ENCODE peak calls at places on chromosomes 12 and 14, in five cellular contexts. Q is HepG2, P is A549, C is H1, J is K562. D is an unnamed sample.

GRCh38 chr12:43662736-43663135 is 95.9 kb downstream of the PUS7L start:
- DNase-seq in C (no peak), Q (no peak), P (no peak), J (no peak), D (no peak)

GRCh38 chr12:104686196-104686595 is 229.4 kb downstream of the CHST11 start:
- DNase-seq in C (no peak), P (peak), J (no peak), Q (no peak), D (no peak)

GRCh38 chr14:75821828-75822521 is 159.8 kb downstream of the TGFB3 start:
- DNase-seq in P (no peak), Q (no peak), J (no peak), C (no peak), D (no peak)

GRCh38 chr12:19808371-19808770 is 369.1 kb downstream of the AEBP2 start:
- DNase-seq in Q (no peak), J (no peak), P (no peak), C (no peak), D (no peak)

GRCh38 chr12:105921872-105922669 is 216.7 kb downstream of the NUAK1 start:
- DNase-seq in Q (no peak), P (no peak), C (no peak), J (no peak), D (no peak)

GRCh38 chr14:68691031-68691864 is 101.6 kb downstream of the ZFP36L1 start:
- DNase-seq in C (peak), J (peak), P (no peak), Q (no peak), D (no peak)

GRCh38 chr14:106879241-106879640 is 1352.9 kb downstream of the TMEM121 start:
- DNase-seq in C (peak), Q (peak), P (peak), J (peak), D (no peak)

GRCh38 chr12:9673404-9674225 is 4.1 kb downstream of the CLEC2D start:
- DNase-seq in C (no peak), P (peak), J (peak), Q (peak), D (no peak)

GRCh38 chr14:38073641-38074040 is 134.1 kb upstream of the SSTR1 start:
- DNase-seq in C (no peak), J (no peak), Q (no peak), P (no peak), D (no peak)

GRCh38 chr14:61523751-61524150 is 171.6 kb upstream of the HIF1A start:
- DNase-seq in C (no peak), Q (no peak), J (no peak), P (no peak), D (no peak)

GRCh38 chr12:97016163-97016562 is 109.1 kb downstream of the NEDD1 start:
- DNase-seq in P (no peak), J (no peak), C (no peak), Q (no peak), D (no peak)

GRCh38 chr12:131364903-131365820 is 345.7 kb upstream of the SFSWAP start:
- DNase-seq in P (no peak), Q (no peak), J (no peak), C (no peak), D (no peak)

GRCh38 chr14:35078082-35078481 is 32.0 kb downstream of the FAM177A1 start:
- DNase-seq in Q (peak), C (no peak), J (no peak), P (no peak), D (no peak)

GRCh38 chr12:97568336-97569180 is 106.0 kb downstream of the RMST start:
- DNase-seq in C (no peak), J (no peak), Q (peak), P (peak), D (no peak)

GRCh38 chr12:20883288-20883687 is 72.8 kb downstream of the SLCO1B3 start:
- DNase-seq in P (no peak), Q (no peak), J (no peak), C (no peak), D (no peak)

GRCh38 chr12:85663631-85664030 is 172.6 kb downstream of the RASSF9 start:
- DNase-seq in Q (no peak), P (no peak), C (no peak), J (no peak), D (no peak)

GRCh38 chr12:1594295-1595025 is at the start of gene FBXL14:
- DNase-seq in J (peak), Q (peak), C (peak), P (peak), D (no peak)

GRCh38 chr12:81758421-81759214 is 532 bp downstream of the PPFIA2 start:
- DNase-seq in C (peak), P (no peak), J (no peak), Q (no peak), D (no peak)

GRCh38 chr12:87982208-87982607 is 47.0 kb downstream of the C12orf50 start:
- DNase-seq in P (no peak), J (no peak), C (no peak), Q (no peak), D (no peak)

GRCh38 chr12:51246254-51246853 is 7.7 kb downstream of the DAZAP2 start:
- DNase-seq in Q (no peak), C (no peak), J (peak), P (no peak), D (no peak)

GRCh38 chr12:113135178-113136127 is at the start of gene RASAL1:
- DNase-seq in P (peak), C (peak), J (peak), Q (peak), D (no peak)

GRCh38 chr14:76918751-76919421 is 92.7 kb downstream of the LRRC74A start:
- DNase-seq in P (peak), Q (peak), J (peak), C (no peak), D (no peak)

GRCh38 chr12:92142251-92142896 is 3.3 kb downstream of the BTG1 start:
- DNase-seq in P (no peak), J (no peak), Q (no peak), C (no peak), D (no peak)

GRCh38 chr14:77580964-77581505 is 35.4 kb downstream of the SPTLC2 start:
- DNase-seq in P (no peak), C (no peak), Q (no peak), J (no peak), D (peak)

GRCh38 chr14:75259510-75259855 is 19.1 kb upstream of the FOS start:
- DNase-seq in J (no peak), C (no peak), P (peak), Q (no peak), D (no peak)

GRCh38 chr14:59126714-59127436 is 61.6 kb upstream of the DAAM1 start:
- DNase-seq in J (peak), C (no peak), P (peak), Q (peak), D (no peak)

GRCh38 chr14:61526405-61527312 is 168.7 kb upstream of the HIF1A start:
- DNase-seq in Q (peak), J (no peak), C (no peak), P (no peak), D (no peak)

GRCh38 chr12:112018571-112019237 is 5.5 kb downstream of the ERP29 start:
- DNase-seq in J (no peak), Q (no peak), P (no peak), C (no peak), D (no peak)

GRCh38 chr12:111826316-111826715 is 15.7 kb upstream of the MAPKAPK5 start:
- DNase-seq in P (no peak), J (no peak), Q (no peak), C (no peak), D (no peak)

GRCh38 chr12:89556976-89557375 is 31.1 kb upstream of the POC1B start:
- DNase-seq in Q (peak), P (no peak), C (no peak), J (no peak), D (no peak)

GRCh38 chr14:91554535-91555332 is 44.6 kb upstream of the PPP4R3A start:
- DNase-seq in Q (peak), C (no peak), J (no peak), P (no peak), D (no peak)

GRCh38 chr12:63353559-63353958 is 202.6 kb upstream of the AVPR1A start:
- DNase-seq in J (no peak), P (no peak), C (no peak), Q (no peak), D (no peak)

GRCh38 chr14:23327947-23328744 is 6.9 kb downstream of the PABPN1 start:
- DNase-seq in C (peak), P (peak), Q (peak), J (peak), D (no peak)

GRCh38 chr14:78022059-78022458 is 148.1 kb upstream of the NRXN3 start:
- DNase-seq in Q (peak), C (peak), P (peak), J (peak), D (peak)

GRCh38 chr14:63727231-63727735 is 582 bp downstream of the SGPP1 start:
- DNase-seq in Q (no peak), C (no peak), J (peak), P (peak), D (no peak)

GRCh38 chr14:42490536-42490935 is 883.9 kb downstream of the LRFN5 start:
- DNase-seq in C (no peak), J (no peak), Q (no peak), P (no peak), D (no peak)

GRCh38 chr14:103542545-103543088 is 13.6 kb downstream of the TRMT61A start:
- DNase-seq in P (no peak), C (peak), J (peak), Q (no peak), D (no peak)

GRCh38 chr12:67428431-67428830 is 159.3 kb downstream of the CAND1 start:
- DNase-seq in P (no peak), J (no peak), C (no peak), Q (peak), D (no peak)

GRCh38 chr12:67427336-67427735 is 158.2 kb downstream of the CAND1 start:
- DNase-seq in J (no peak), Q (no peak), C (no peak), P (no peak), D (no peak)

GRCh38 chr12:67431436-67432049 is 162.4 kb downstream of the CAND1 start:
- DNase-seq in C (no peak), P (no peak), Q (no peak), J (no peak), D (no peak)

GRCh38 chr12:67433393-67434175 is 164.4 kb downstream of the CAND1 start:
- DNase-seq in C (no peak), J (peak), P (no peak), Q (no peak), D (no peak)

DNA sequence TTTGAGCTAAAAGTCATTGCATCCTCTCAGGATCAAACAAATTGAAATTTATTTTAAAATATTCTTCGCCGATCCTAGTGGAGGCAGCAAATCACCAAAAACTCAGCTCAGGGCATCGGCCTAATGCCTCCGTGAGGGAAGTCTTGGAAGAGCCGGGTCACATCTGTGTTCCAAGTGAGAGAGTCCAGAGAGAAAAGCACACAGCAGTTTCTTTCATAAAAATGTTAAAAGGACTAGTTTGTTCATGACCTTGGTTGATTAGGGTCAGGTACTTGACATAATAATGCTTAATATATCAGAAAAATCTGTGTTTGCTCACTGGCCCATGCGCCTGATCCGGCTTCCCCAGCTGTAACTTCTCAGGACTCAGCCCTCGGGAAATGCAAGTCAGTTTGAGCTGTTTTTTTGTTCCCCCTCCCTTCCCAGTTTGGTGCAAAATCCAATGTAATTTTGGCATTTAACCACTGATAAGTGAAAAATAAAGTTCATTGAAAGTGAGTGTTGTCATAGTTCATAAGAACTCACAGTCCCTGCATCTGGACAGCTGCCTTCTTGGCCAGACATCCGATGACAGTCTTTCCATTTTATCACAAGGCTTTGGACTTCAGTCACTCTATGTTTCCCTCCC is 161.7 kb downstream of the CAND1 start:
- DNase-seq in C (no peak), Q (no peak), J (no peak), P (no peak), D (no peak)
- TF ChIP-seq HDAC2 in C (no peak), Q (no peak), J (no peak), P (no peak), D (no peak)

GRCh38 chr12:68358532-68359485 is 26.6 kb upstream of the MDM1 start:
- DNase-seq in P (peak), C (peak), Q (peak), J (peak), D (peak)
- TF ChIP-seq HDAC2 in P (no peak), C (no peak), Q (no peak), J (peak), D (no peak)

GRCh38 chr14:88476375-88476774 is 78.4 kb downstream of the PTPN21 start:
- DNase-seq in C (no peak), J (no peak), Q (no peak), P (no peak), D (no peak)
- TF ChIP-seq HDAC2 in C (no peak), J (no peak), Q (no peak), P (no peak), D (no peak)

GRCh38 chr14:101707863-101708620 is 53.5 kb upstream of the PPP2R5C start:
- DNase-seq in P (no peak), Q (no peak), J (no peak), C (no peak), D (no peak)

GRCh38 chr14:101711041-101711861 is 50.3 kb upstream of the PPP2R5C start:
- DNase-seq in C (no peak), Q (no peak), J (no peak), P (no peak), D (no peak)

GRCh38 chr14:101709962-101710891 is 51.3 kb upstream of the PPP2R5C start:
- DNase-seq in P (no peak), C (no peak), Q (peak), J (peak), D (no peak)

GRCh38 chr14:101708853-101709532 is 52.5 kb upstream of the PPP2R5C start:
- DNase-seq in P (no peak), J (no peak), C (no peak), Q (no peak), D (no peak)

GRCh38 chr14:101709533-101709881 is 52.0 kb upstream of the PPP2R5C start:
- DNase-seq in Q (no peak), J (no peak), P (no peak), C (no peak), D (no peak)
- TF ChIP-seq HDAC2 in Q (no peak), J (no peak), P (no peak), C (no peak), D (no peak)

GRCh38 chr12:128796439-128797118 is 27.2 kb downstream of the SLC15A4 start:
- DNase-seq in C (no peak), P (no peak), Q (no peak), J (no peak), D (no peak)
- TF ChIP-seq HDAC2 in C (no peak), P (no peak), Q (no peak), J (no peak), D (no peak)

GRCh38 chr12:65881965-65882413 is 57.7 kb downstream of the HMGA2 start:
- DNase-seq in Q (no peak), P (no peak), J (no peak), C (no peak), D (no peak)
- TF ChIP-seq HDAC2 in Q (no peak), P (no peak), J (no peak), C (no peak), D (no peak)

GRCh38 chr14:100450736-100451135 is 127.6 kb downstream of the SLC25A47 start:
- DNase-seq in J (no peak), P (no peak), C (no peak), Q (no peak), D (no peak)
- TF ChIP-seq HDAC2 in J (no peak), P (no peak), C (no peak), Q (no peak), D (no peak)

DNA sequence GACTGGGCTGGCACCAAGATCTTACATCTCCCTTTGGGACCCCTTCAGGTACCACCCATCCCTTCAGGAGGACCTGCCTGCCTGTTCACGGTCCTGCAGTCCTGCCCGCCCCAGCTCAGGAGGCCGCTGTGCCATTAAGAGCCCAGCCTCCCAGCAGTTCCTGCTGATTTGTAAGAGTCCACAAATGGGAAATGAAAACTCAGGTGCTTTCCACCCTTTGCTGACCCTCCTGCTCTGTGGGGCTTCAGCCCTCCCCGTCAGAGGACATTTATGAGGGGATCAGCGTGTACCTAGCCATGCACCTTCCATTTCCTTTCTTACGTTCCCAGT is 39.5 kb downstream of the C14orf132 start:
- DNase-seq in P (no peak), C (no peak), Q (no peak), J (no peak), D (no peak)
- TF ChIP-seq HDAC2 in P (no peak), C (no peak), Q (no peak), J (no peak), D (no peak)